ENCODE peak calls at places on chromosomes 1 and 21, in four cellular contexts. W, S, R and D are unnamed samples.

GRCh38 chr1:48249868-48250267 is 27.4 kb downstream of the SLC5A9 start:
- DNase-seq in W (no peak), S (no peak), R (peak; percentile 58), D (no peak)

GRCh38 chr1:4176841-4177240 is 276.8 kb upstream of the C1orf174 start:
- DNase-seq in W (no peak), S (no peak), R (no peak), D (no peak)

GRCh38 chr1:35454616-35455015 is 102.6 kb downstream of the KIAA0319L start:
- DNase-seq in W (peak; percentile 85), S (no peak), R (no peak), D (no peak)

GRCh38 chr1:159214149-159214760 is 9.6 kb downstream of the ACKR1 start:
- DNase-seq in W (peak; percentile 36), S (no peak), R (peak; percentile 44), D (peak; percentile 23)

GRCh38 chr1:113912594-113913311 is 7.6 kb downstream of the DCLRE1B start:
- DNase-seq in W (peak; percentile 59), S (no peak), R (peak; percentile 98), D (no peak)

GRCh38 chr21:25934771-25935224 is 200.0 kb downstream of the GABPA start:
- DNase-seq in W (peak; percentile 98), S (no peak), R (no peak), D (no peak)

GRCh38 chr1:44828841-44829440 is 14.1 kb downstream of the PTCH2 start:
- DNase-seq in W (no peak), S (no peak), R (no peak), D (no peak)

GRCh38 chr1:202615501-202616354 is 94.5 kb downstream of the SYT2 start:
- DNase-seq in W (peak; percentile 88), S (no peak), R (no peak), D (no peak)

GRCh38 chr1:14999441-14999840 is 154.1 kb upstream of the TMEM51 start:
- DNase-seq in W (no peak), S (no peak), R (no peak), D (no peak)

GRCh38 chr1:78591971-78592370 is 28.3 kb upstream of the IFI44L start:
- DNase-seq in W (no peak), S (no peak), R (no peak), D (no peak)

GRCh38 chr1:201648066-201648910 is 109.4 kb downstream of the NAV1 start:
- DNase-seq in W (peak; percentile 86), S (no peak), R (peak; percentile 65), D (peak; percentile 55)

GRCh38 chr1:235943581-235944114 is 76.9 kb upstream of the LYST start:
- DNase-seq in W (peak; percentile 98), S (no peak), R (no peak), D (no peak)

GRCh38 chr1:180952657-180953013 is 39.9 kb downstream of the KIAA1614 start:
- DNase-seq in W (no peak), S (no peak), R (no peak), D (no peak)

GRCh38 chr1:2088434-2088833 is 38.2 kb downstream of the PRKCZ start:
- DNase-seq in W (peak; percentile 91), S (no peak), R (no peak), D (no peak)

GRCh38 chr1:243246916-243247315 is 8.2 kb downstream of the CEP170 start:
- DNase-seq in W (no peak), S (no peak), R (no peak), D (no peak)

GRCh38 chr1:114455102-114455785 is 55.8 kb downstream of the TRIM33 start:
- DNase-seq in W (no peak), S (no peak), R (no peak), D (no peak)

GRCh38 chr1:223410036-223410435 is 16.8 kb downstream of the CCDC185 start:
- DNase-seq in W (no peak), S (no peak), R (no peak), D (no peak)

GRCh38 chr1:198047913-198048312 is 108.9 kb upstream of the NEK7 start:
- DNase-seq in W (no peak), S (no peak), R (no peak), D (no peak)

GRCh38 chr1:38093569-38094520 is 47.3 kb upstream of the POU3F1 start:
- DNase-seq in W (no peak), S (no peak), R (no peak), D (no peak)

GRCh38 chr1:98048234-98048633 is 127.4 kb upstream of the DPYD start:
- DNase-seq in W (peak; percentile 85), S (peak; percentile 63), R (peak; percentile 69), D (peak; percentile 63)

GRCh38 chr1:57061369-57061768 is 95.6 kb upstream of the C8B start:
- DNase-seq in W (no peak), S (no peak), R (no peak), D (no peak)

GRCh38 chr1:195328102-195328501 is 1280.1 kb downstream of the KCNT2 start:
- DNase-seq in W (no peak), S (no peak), R (no peak), D (no peak)

GRCh38 chr21:34807146-34807880 is 138.5 kb downstream of the CLIC6 start:
- DNase-seq in W (peak; percentile 99), S (no peak), R (no peak), D (no peak)

GRCh38 chr1:237851209-237851845 is 39.4 kb downstream of the ZP4 start:
- DNase-seq in W (peak; percentile 49), S (peak; percentile 7), R (peak; percentile 48), D (peak; percentile 20)

GRCh38 chr1:156154317-156154749 is 948 bp downstream of the SEMA4A start:
- DNase-seq in W (peak; percentile 50), S (no peak), R (no peak), D (no peak)

GRCh38 chr1:93177991-93178390 is 2.2 kb downstream of the TMED5 start:
- DNase-seq in W (peak; percentile 55), S (no peak), R (no peak), D (no peak)

GRCh38 chr1:3250624-3251023 is 181.6 kb downstream of the PRDM16 start:
- DNase-seq in W (no peak), S (no peak), R (no peak), D (no peak)

GRCh38 chr1:21909787-21910503 is 27.2 kb downstream of the HSPG2 start:
- DNase-seq in W (peak; percentile 61), S (no peak), R (no peak), D (no peak)

GRCh38 chr1:50599546-50599945 is 176.3 kb upstream of the DMRTA2 start:
- DNase-seq in W (no peak), S (no peak), R (no peak), D (no peak)

GRCh38 chr1:58206749-58207148 is 339.8 kb downstream of the OMA1 start:
- DNase-seq in W (no peak), S (no peak), R (peak; percentile 70), D (no peak)

GRCh38 chr1:51019811-51020210 is 49.8 kb downstream of the CDKN2C start:
- DNase-seq in W (no peak), S (no peak), R (no peak), D (no peak)

GRCh38 chr1:20640183-20640597 is 6.9 kb downstream of the PINK1 start:
- DNase-seq in W (peak; percentile 57), S (peak; percentile 7), R (peak; percentile 52), D (no peak)